ENCODE peak calls at places on chromosomes 12 and 14, in nine cellular contexts. N is stimulated activated CD4-positive, alpha-beta T cell treated with anti-CD3 and anti-CD28 coated beads, TNF-alpha, amount 100 ng/mL, for 24 hours; P is sigmoid colon; F is T47D; S is activated CD8-positive, alpha-beta T cell treated with anti-CD3 and anti-CD28 coated beads, Interleukin-2, amount 10 ng/mL, durations not matched to agents 7 days and 5 days; D is activated CD8-positive, alpha-beta memory T cell treated with anti-CD3 and anti-CD28 coated beads for 48 hours; A is activated gamma-delta T cell; E is Calu3; U is fibroblast of pulmonary artery. I is an unnamed sample.

GRCh38 chr12:9742665-9743064 is 9.8 kb upstream of the CLECL1 start:
- DNase-seq in P (no peak), S (peak; percentile 63), D (no peak), U (no peak), E (peak; percentile 13), A (no peak), F (peak; percentile 33), N (no peak), I (no peak)

GRCh38 chr12:50205648-50206047 is 38.5 kb upstream of the CERS5 start:
- DNase-seq in E (no peak), P (no peak), F (no peak), A (no peak), U (no peak), N (no peak), D (no peak), S (no peak), I (no peak)

GRCh38 chr14:33343016-33343415 is 404.3 kb downstream of the NPAS3 start:
- DNase-seq in D (no peak), E (no peak), S (no peak), F (no peak), U (peak; percentile 33), N (no peak), P (no peak), A (no peak), I (peak; percentile 44)

GRCh38 chr12:91311081-91311480 is 128.5 kb upstream of the DCN start:
- DNase-seq in U (no peak), A (no peak), F (no peak), N (no peak), E (no peak), D (no peak), P (no peak), S (no peak), I (no peak)

GRCh38 chr12:26863515-26863914 is 30.5 kb upstream of the ITPR2 start:
- DNase-seq in S (no peak), F (no peak), P (no peak), U (no peak), N (no peak), D (no peak), E (peak; percentile 4), A (no peak), I (peak; percentile 27)

GRCh38 chr14:104820669-104821228 is 19.8 kb downstream of the ZBTB42 start:
- DNase-seq in S (peak; percentile 13), F (peak; percentile 92), U (peak; percentile 73), D (no peak), A (no peak), N (no peak), P (peak; percentile 79), E (peak; percentile 81), I (peak; percentile 67)

GRCh38 chr12:3097186-3097804 is 20.1 kb downstream of the TSPAN9 start:
- DNase-seq in A (no peak), S (no peak), P (no peak), N (no peak), D (no peak), E (peak; percentile 49), F (no peak), U (peak; percentile 92), I (no peak)

GRCh38 chr14:49933704-49934103 is 40.8 kb downstream of the ARF6 start:
- DNase-seq in D (no peak), A (no peak), N (no peak), P (no peak), U (no peak), E (no peak), F (no peak), S (no peak), I (no peak)

GRCh38 chr12:98738539-98738938 is 93.4 kb downstream of the APAF1 start:
- DNase-seq in D (no peak), P (no peak), E (no peak), S (no peak), A (no peak), U (no peak), N (no peak), F (no peak), I (no peak)

GRCh38 chr12:67827820-67828383 is 161.3 kb upstream of the IFNG-AS1 start:
- DNase-seq in P (peak; percentile 73), U (peak; percentile 90), S (no peak), F (no peak), D (peak; percentile 6), N (peak; percentile 23), A (no peak), E (peak; percentile 45), I (peak; percentile 97)

I was measured in fibroblast of mammary gland.